ENCODE peak calls at places on chromosome 7, in eight cellular contexts. P is body of pancreas, M is right lobe of liver, Q is prostate gland, D is cardiac muscle cell, G is tibial nerve, R is foreskin keratinocyte, I is suprapubic skin. O is an unnamed sample.

GRCh38 chr7:55133630-55134392 is 115.0 kb downstream of the EGFR start:
- DNase-seq in P (no peak), M (peak; percentile 50), Q (no peak), D (peak; percentile 97), G (no peak), R (peak; percentile 94), I (peak; percentile 70), O (peak; percentile 85)

GRCh38 chr7:78081888-78082287 is 283.3 kb downstream of the PHTF2 start:
- DNase-seq in P (no peak), M (no peak), Q (no peak), D (no peak), G (no peak), R (no peak), I (no peak), O (no peak)

GRCh38 chr7:148044173-148044572 is 546.4 kb upstream of the C7orf33 start:
- DNase-seq in P (peak; percentile 88), M (no peak), Q (no peak), D (no peak), G (no peak), R (no peak), I (no peak), O (no peak)

GRCh38 chr7:16204953-16205352 is 216.4 kb downstream of the CRPPA start:
- DNase-seq in P (no peak), M (no peak), Q (no peak), D (peak; percentile 7), G (no peak), R (no peak), I (no peak), O (no peak)

GRCh38 chr7:66105263-66105748 is 9.3 kb upstream of the CRCP start:
- DNase-seq in P (no peak), M (no peak), Q (no peak), D (no peak), G (no peak), R (no peak), I (no peak), O (no peak)

GRCh38 chr7:91397099-91397498 is 132.9 kb downstream of the FZD1 start:
- DNase-seq in P (no peak), M (no peak), Q (no peak), D (no peak), G (no peak), R (peak; percentile 4), I (no peak), O (no peak)

GRCh38 chr7:138008588-138009349 is 6.9 kb upstream of the CREB3L2 start:
- DNase-seq in P (peak; percentile 22), M (no peak), Q (peak; percentile 49), D (peak; percentile 80), G (no peak), R (peak; percentile 44), I (no peak), O (no peak)

GRCh38 chr7:91941450-91941849 is 788 bp downstream of the AKAP9 start:
- DNase-seq in P (peak; percentile 71), M (peak; percentile 31), Q (peak; percentile 49), D (peak; percentile 23), G (no peak), R (peak; percentile 62), I (no peak), O (no peak)

GRCh38 chr7:48089415-48089975 is 430 bp downstream of the UPP1 start:
- DNase-seq in P (peak; percentile 71), M (no peak), Q (peak; percentile 35), D (no peak), G (no peak), R (peak; percentile 75), I (peak; percentile 89), O (peak; percentile 81)

GRCh38 chr7:146961617-146962016 is 845.0 kb downstream of the CNTNAP2 start:
- DNase-seq in P (no peak), M (no peak), Q (no peak), D (peak; percentile 85), G (no peak), R (peak; percentile 33), I (no peak), O (peak; percentile 65)

GRCh38 chr7:146956323-146956722 is 839.7 kb downstream of the CNTNAP2 start:
- DNase-seq in P (no peak), M (no peak), Q (no peak), D (peak; percentile 8), G (no peak), R (no peak), I (no peak), O (no peak)

GRCh38 chr7:146956853-146957252 is 840.3 kb downstream of the CNTNAP2 start:
- DNase-seq in P (no peak), M (no peak), Q (no peak), D (no peak), G (no peak), R (no peak), I (no peak), O (no peak)

GRCh38 chr7:146966274-146966673 is 849.7 kb downstream of the CNTNAP2 start:
- DNase-seq in P (no peak), M (no peak), Q (no peak), D (no peak), G (no peak), R (no peak), I (no peak), O (no peak)

GRCh38 chr7:146960747-146961416 is 844.3 kb downstream of the CNTNAP2 start:
- DNase-seq in P (no peak), M (no peak), Q (no peak), D (no peak), G (no peak), R (no peak), I (no peak), O (no peak)
- TF ChIP-seq CTCF in P (no peak), M (no peak), Q (no peak), D (no peak), G (no peak), R (no peak), I (no peak), O (no peak)

DNA sequence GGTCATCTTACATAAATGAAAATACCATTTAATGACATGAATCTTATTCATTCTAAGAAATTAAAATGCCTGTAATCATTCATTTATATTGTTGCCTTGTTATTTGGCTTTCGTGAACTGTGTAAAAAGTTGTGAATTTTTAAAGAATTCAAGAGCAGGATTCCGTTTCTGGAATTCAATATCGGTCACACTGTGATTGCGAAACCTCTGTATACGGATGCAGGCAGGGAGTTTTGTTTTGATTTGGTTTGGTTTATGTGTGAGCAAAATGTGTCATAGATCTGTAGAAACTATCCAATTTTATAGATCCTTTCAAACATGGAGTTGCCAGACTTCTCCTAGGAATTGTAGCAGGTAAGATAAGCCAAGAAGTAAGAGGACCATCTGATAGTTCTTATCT is 441.4 kb downstream of the DPP6 start:
- DNase-seq in P (no peak), M (no peak), Q (no peak), D (no peak), G (no peak), R (no peak), I (no peak), O (no peak)
- H3K27ac ChIP-seq in P (no peak overlapping the region), M (no peak overlapping the region), Q (no peak overlapping the region), D (no peak overlapping the region), G (no peak overlapping the region), R (no peak overlapping the region), I (no peak overlapping the region), O (no peak overlapping the region)

DNA sequence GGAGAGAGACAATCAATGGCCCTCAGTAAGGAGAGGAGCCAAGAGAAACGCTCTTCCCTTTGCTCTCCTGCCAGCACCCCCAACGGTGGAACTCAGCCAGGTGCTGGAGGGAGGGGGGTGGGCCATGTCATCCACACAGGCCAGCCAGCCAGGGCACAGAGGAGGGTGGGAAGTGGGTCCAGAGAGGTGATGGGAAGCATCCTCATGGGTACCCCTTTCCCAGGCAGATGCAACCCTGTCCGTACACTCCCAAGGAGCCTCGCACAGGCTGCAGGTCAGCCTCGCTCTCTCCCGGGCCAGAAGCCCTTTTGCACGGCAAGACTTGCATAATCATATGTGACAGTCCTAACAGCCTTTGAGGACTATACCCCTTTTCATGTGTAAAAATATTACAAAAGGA is 142.0 kb upstream of the NAMPT start:
- DNase-seq in P (no peak), M (peak; percentile 30), Q (no peak), D (no peak), G (no peak), R (no peak), I (no peak), O (no peak)
- H3K4me1 ChIP-seq in P (peaks cover 58% of the 10 kb centered on the region), M (peaks cover 30% of the 10 kb centered on the region), Q (peaks cover 5% of the 10 kb centered on the region), D (no peaks in the 10 kb centered on the region), G (peaks cover 17% of the 10 kb centered on the region), R (peaks cover 12% of the 10 kb centered on the region), I (peaks cover 31% of the 10 kb centered on the region), O (peaks cover 10% of the 10 kb centered on the region)

GRCh38 chr7:99324559-99324958 is 1.1 kb upstream of the ARPC1A start:
- DNase-seq in P (no peak), M (no peak), Q (no peak), D (no peak), G (no peak), R (no peak), I (no peak), O (no peak)

GRCh38 chr7:99331002-99331401 is 5.3 kb downstream of the ARPC1A start:
- DNase-seq in P (no peak), M (no peak), Q (no peak), D (no peak), G (no peak), R (no peak), I (no peak), O (no peak)

GRCh38 chr7:99324966-99325596 is 617 bp upstream of the ARPC1A start:
- DNase-seq in P (no peak), M (no peak), Q (no peak), D (no peak), G (no peak), R (no peak), I (no peak), O (no peak)

GRCh38 chr7:99326408-99326782 is 697 bp downstream of the ARPC1A start:
- DNase-seq in P (no peak), M (no peak), Q (no peak), D (no peak), G (no peak), R (no peak), I (no peak), O (no peak)

DNA sequence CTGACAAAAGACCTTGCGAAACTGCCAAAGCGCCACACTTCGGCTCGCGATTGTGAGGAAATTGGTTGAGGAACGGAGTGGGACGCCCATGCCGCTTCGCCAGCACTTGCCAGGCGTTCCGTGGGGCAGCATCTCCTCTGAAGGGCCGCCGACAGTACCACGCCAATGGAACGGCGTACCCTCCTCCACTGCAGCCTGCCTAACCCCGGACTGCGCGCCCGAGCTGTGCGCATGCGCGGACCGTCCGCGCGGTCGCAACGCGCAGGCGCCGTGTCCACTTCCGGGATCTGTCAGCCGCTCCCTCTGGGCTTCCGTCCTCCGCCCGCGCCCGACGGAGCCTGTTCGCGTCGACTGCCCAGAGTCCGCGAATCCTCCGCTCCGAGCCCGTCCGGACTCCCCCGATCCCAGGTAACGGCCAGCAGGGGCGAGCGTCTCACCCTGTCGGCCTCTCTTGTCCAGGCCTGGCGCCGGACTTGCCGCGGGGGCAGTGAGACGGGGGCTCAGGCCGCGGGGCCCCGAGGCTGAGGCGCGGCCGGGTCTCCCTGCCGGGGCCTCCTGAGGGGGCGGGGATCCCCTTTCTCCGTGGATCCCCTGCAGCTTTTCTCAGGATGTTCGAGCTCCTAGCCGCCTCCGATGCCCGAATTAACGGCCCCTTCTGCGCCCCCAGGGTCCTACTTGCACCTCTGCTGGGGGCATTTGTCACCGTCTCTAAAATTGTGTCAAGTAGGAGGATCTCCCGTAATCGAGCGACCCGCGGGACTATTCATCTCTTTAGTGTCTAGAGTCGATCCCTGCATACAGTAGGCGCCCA is at the start of gene ARPC1A:
- DNase-seq in P (peak; percentile 92), M (peak; percentile 92), Q (peak; percentile 81), D (peak; percentile 96), G (peak; percentile 72), R (peak; percentile 82), I (peak; percentile 93), O (peak; percentile 94)
- TF ChIP-seq CTCF in P (no peak), M (peak; percentile 17), Q (peak; percentile 19), D (peak; percentile 18), G (no peak), R (peak; percentile 35), I (peak; percentile 28), O (peak; percentile 27)

GRCh38 chr7:116572036-116572435 is 47.2 kb downstream of the CAV1 start:
- DNase-seq in P (no peak), M (no peak), Q (no peak), D (no peak), G (no peak), R (no peak), I (no peak), O (no peak)
- H3K27ac ChIP-seq in P (no peak overlapping the region), M (no peak overlapping the region), Q (no peak overlapping the region), D (no peak overlapping the region), G (no peak overlapping the region), R (peak overlapping the region; percentile 31), I (peak overlapping the region; percentile 64), O (no peak overlapping the region)

O was measured in ascending aorta.